ENCODE peak calls at places on chromosomes 13 and 19, in four cellular contexts. R, U, T and C are unnamed samples.

GRCh38 chr19:39873385-39873784 is 27.2 kb upstream of the FBL start:
- DNase-seq in U (no peak), R (no peak), T (no peak), C (no peak)

GRCh38 chr13:44955421-44955820 is 33.9 kb downstream of the NUFIP1 start:
- DNase-seq in T (no peak), R (no peak), U (no peak), C (no peak)

GRCh38 chr19:15944401-15944800 is 4.4 kb upstream of the OR10H4 start:
- DNase-seq in T (no peak), R (no peak), U (no peak), C (no peak)

GRCh38 chr19:543912-544608 is at the start of gene GZMM:
- DNase-seq in U (no peak), T (no peak), R (peak), C (no peak)

GRCh38 chr19:54418030-54418929 is 3.0 kb downstream of the TTYH1 start:
- DNase-seq in U (peak), R (no peak), T (no peak), C (peak)

GRCh38 chr19:47255947-47256687 is at the start of gene CCDC9:
- DNase-seq in U (no peak), T (peak), R (peak), C (no peak)

GRCh38 chr19:5903502-5904301 is at the start of gene NDUFA11:
- DNase-seq in U (peak), R (peak), T (peak), C (peak)

GRCh38 chr19:47473336-47473735 is 1.6 kb upstream of the SLC8A2 start:
- DNase-seq in T (no peak), R (no peak), U (no peak), C (no peak)

GRCh38 chr13:49441846-49442245 is 2.0 kb downstream of the CAB39L start:
- DNase-seq in T (no peak), U (no peak), R (no peak), C (no peak)

GRCh38 chr19:15629003-15629880 is 11.5 kb upstream of the CYP4F3 start:
- DNase-seq in R (peak), U (peak), T (peak), C (peak)

GRCh38 chr19:14428882-14429416 is 4.2 kb upstream of the PKN1 start:
- DNase-seq in R (no peak), U (no peak), T (no peak), C (no peak)

GRCh38 chr19:963401-964022 is 20.6 kb upstream of the WDR18 start:
- DNase-seq in R (peak), T (no peak), U (no peak), C (peak)

GRCh38 chr13:98570929-98571372 is 6.0 kb downstream of the STK24 start:
- DNase-seq in U (peak), T (no peak), R (peak), C (no peak)

GRCh38 chr19:11174336-11174735 is 18.8 kb upstream of the SPC24 start:
- DNase-seq in R (no peak), U (no peak), T (no peak), C (no peak)

GRCh38 chr13:37736040-37736439 is 133.5 kb downstream of the TRPC4 start:
- DNase-seq in R (no peak), U (no peak), T (no peak), C (no peak)

GRCh38 chr13:95564091-95564490 is 11.6 kb downstream of the CLDN10 start:
- DNase-seq in T (no peak), U (no peak), R (no peak), C (no peak)

GRCh38 chr13:76637651-76638111 is 248.5 kb downstream of the KCTD12 start:
- DNase-seq in R (no peak), T (no peak), U (no peak), C (no peak)

GRCh38 chr13:98289339-98289935 is 112.4 kb upstream of the RNF113B start:
- DNase-seq in R (no peak), U (no peak), T (no peak), C (no peak)

GRCh38 chr13:27139565-27139964 is 32.0 kb downstream of the USP12 start:
- DNase-seq in U (no peak), T (no peak), R (no peak), C (no peak)

GRCh38 chr19:5947435-5947834 is 30.5 kb downstream of the RANBP3 start:
- DNase-seq in T (no peak), R (no peak), U (no peak), C (no peak)

GRCh38 chr13:74847966-74848365 is 634.0 kb downstream of the TBC1D4 start:
- DNase-seq in R (no peak), U (no peak), T (no peak), C (no peak)

GRCh38 chr19:6239401-6239844 is 40.4 kb downstream of the MLLT1 start:
- DNase-seq in T (no peak), U (no peak), R (peak), C (no peak)

GRCh38 chr19:33413426-33413725 is 39.9 kb downstream of the CEBPG start:
- DNase-seq in U (no peak), T (no peak), R (no peak), C (no peak)

GRCh38 chr19:42270346-42271044 is 1.4 kb downstream of the CIC start:
- DNase-seq in T (no peak), R (peak), U (peak), C (no peak)

GRCh38 chr13:35343417-35343816 is 133.1 kb downstream of the MAB21L1 start:
- DNase-seq in R (no peak), U (no peak), T (no peak), C (no peak)

GRCh38 chr13:35127466-35127865 is 185.4 kb downstream of the NBEA start:
- DNase-seq in R (no peak), T (no peak), U (no peak), C (no peak)

GRCh38 chr13:94431987-94432386 is 47.5 kb downstream of the DCT start:
- DNase-seq in U (no peak), R (no peak), T (no peak), C (no peak)

GRCh38 chr13:112893570-112894422 is 75.2 kb upstream of the MCF2L start:
- DNase-seq in T (no peak), U (peak), R (peak), C (peak)

GRCh38 chr13:67383358-67383757 is 153.2 kb upstream of the PCDH9 start:
- DNase-seq in T (no peak), R (no peak), U (no peak), C (no peak)

GRCh38 chr13:79361299-79361698 is 44.8 kb downstream of the RBM26 start:
- DNase-seq in U (no peak), R (no peak), T (no peak), C (no peak)